ENCODE peak calls at places on chromosomes 4 and X, in six cellular contexts. N is heart right ventricle, Y is vagina, C is mammary epithelial cell, R is heart left ventricle, K is ovary. S is an unnamed sample.

GRCh38 chr4:147693202-147693601 is 9.2 kb upstream of the PRMT9 start:
- DNase-seq in N (no peak), R (no peak), C (no peak), K (no peak), Y (no peak), S (no peak)

GRCh38 chr4:39466747-39467146 is 7.9 kb downstream of the LIAS start:
- DNase-seq in N (no peak), Y (no peak), R (no peak), K (no peak), C (no peak), S (no peak)

GRCh38 chr4:5812506-5813229 is 80.2 kb downstream of the CRMP1 start:
- DNase-seq in N (peak), K (no peak), Y (no peak), C (peak), R (no peak), S (no peak)

GRCh38 chrX:155864655-155865054 is 16.5 kb upstream of the VAMP7 start:
- DNase-seq in C (no peak), Y (no peak), R (no peak), K (no peak), N (no peak), S (no peak)

GRCh38 chr4:135508006-135508714 is 1306.6 kb upstream of the PABPC4L start:
- DNase-seq in K (no peak), N (no peak), R (no peak), C (peak), Y (no peak), S (no peak)

GRCh38 chr4:183610613-183611012 is 48.4 kb downstream of the RWDD4 start:
- DNase-seq in K (no peak), N (no peak), C (no peak), R (no peak), Y (no peak), S (peak)

GRCh38 chr4:56658410-56659003 is 22.6 kb downstream of the HOPX start:
- DNase-seq in R (no peak), C (peak), N (no peak), K (no peak), Y (no peak), S (no peak)

GRCh38 chr4:152853293-152853692 is 73.5 kb downstream of the ARFIP1 start:
- DNase-seq in N (no peak), K (no peak), C (no peak), R (no peak), Y (no peak), S (no peak)

GRCh38 chr4:43251760-43252317 is 359.3 kb downstream of the GRXCR1 start:
- DNase-seq in C (no peak), Y (no peak), N (no peak), K (no peak), R (no peak), S (no peak)

GRCh38 chr4:53507671-53508286 is 83.5 kb downstream of the LNX1 start:
- DNase-seq in Y (no peak), K (no peak), N (peak), R (peak), C (no peak), S (no peak)

GRCh38 chr4:38128478-38129451 is 168.6 kb downstream of the PTTG2 start:
- DNase-seq in C (peak), R (no peak), K (no peak), N (no peak), Y (no peak), S (no peak)

GRCh38 chrX:97016106-97016505 is 132.4 kb downstream of the RPA4 start:
- DNase-seq in C (no peak), K (no peak), Y (no peak), N (no peak), R (no peak), S (no peak)

GRCh38 chr4:81493895-81494490 is 22.3 kb upstream of the RASGEF1B start:
- DNase-seq in R (no peak), K (no peak), N (no peak), Y (no peak), C (no peak), S (no peak)

GRCh38 chr4:4560136-4560535 is 18.3 kb upstream of the STX18 start:
- DNase-seq in N (no peak), C (no peak), Y (no peak), R (no peak), K (no peak), S (no peak)

GRCh38 chr4:38562751-38563198 is 101.2 kb upstream of the KLF3 start:
- DNase-seq in Y (no peak), C (peak), R (no peak), K (no peak), N (peak), S (peak)

GRCh38 chrX:151974336-151975227 is at the start of gene GABRE:
- DNase-seq in C (no peak), R (peak), Y (no peak), N (peak), K (peak), S (peak)

GRCh38 chr4:168830777-168831512 is 179.1 kb downstream of the CBR4 start:
- DNase-seq in K (no peak), Y (no peak), R (no peak), N (no peak), C (no peak), S (no peak)
- H3K4me3 ChIP-seq in K (peak), Y (peak), R (no peak), N (no peak), C (peak), S (no peak)

GRCh38 chr4:156998500-156999174 is 27.0 kb upstream of the PDGFC start:
- DNase-seq in Y (no peak), K (no peak), N (no peak), C (peak), R (no peak), S (no peak)
- H3K27ac ChIP-seq in Y (no peak), K (no peak), N (no peak), C (peak), R (no peak), S (peak)

GRCh38 chrX:140132937-140133336 is 167.6 kb upstream of the CXorf66 start:
- DNase-seq in K (no peak), Y (no peak), R (no peak), N (no peak), C (no peak), S (no peak)
- H3K4me3 ChIP-seq in K (no peak), Y (no peak), R (no peak), N (no peak), C (no peak), S (no peak)

GRCh38 chrX:115560978-115561604 is at the start of gene PLS3:
- DNase-seq in Y (no peak), C (peak), N (peak), R (peak), K (peak), S (peak)
- H3K27ac ChIP-seq in Y (peak), C (peak), N (peak), R (peak), K (peak), S (peak)

DNA sequence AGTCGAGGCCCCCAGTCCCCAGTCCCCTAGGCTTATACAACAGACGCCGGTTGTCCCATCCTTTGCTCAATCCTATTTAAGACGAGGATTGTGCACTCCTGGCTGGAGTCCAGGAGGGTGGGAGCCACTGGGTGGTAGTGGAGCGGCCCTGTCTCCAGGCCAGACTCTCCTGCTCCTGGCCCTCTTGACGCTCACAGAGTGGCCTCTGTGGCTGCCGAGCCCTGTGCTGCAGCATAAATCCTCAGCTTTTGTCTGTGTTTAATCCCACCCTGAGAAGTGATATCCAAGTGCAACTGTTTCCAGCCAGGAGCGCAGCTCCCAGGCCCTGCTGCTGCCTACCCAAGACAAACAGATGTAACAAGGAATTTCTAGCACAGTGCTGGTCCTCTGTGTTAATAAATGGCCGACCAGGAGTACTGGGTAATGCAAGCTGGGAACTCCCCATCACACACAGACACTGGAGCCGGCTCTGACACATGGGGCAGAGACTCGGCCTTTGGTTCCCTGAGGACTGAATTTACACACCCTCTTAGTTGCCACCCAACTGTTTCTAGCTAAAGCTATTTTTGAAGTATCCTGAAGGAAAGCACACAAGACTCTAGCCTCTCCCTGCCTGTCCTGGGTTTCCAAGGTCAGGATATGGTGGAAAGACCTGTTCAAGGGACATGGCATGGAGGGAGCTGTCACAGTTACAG is 85.3 kb downstream of the GATB start:
- DNase-seq in K (peak), C (peak), R (no peak), Y (no peak), N (no peak), S (no peak)
- H3K4me3 ChIP-seq in K (no peak), C (no peak), R (no peak), Y (no peak), N (no peak), S (no peak)

GRCh38 chrX:13415551-13415950 is 95.7 kb upstream of the ATXN3L start:
- DNase-seq in K (no peak), R (no peak), Y (no peak), C (no peak), N (no peak), S (no peak)

GRCh38 chrX:13418126-13419091 is 98.6 kb upstream of the ATXN3L start:
- DNase-seq in N (no peak), C (peak), Y (no peak), K (no peak), R (no peak), S (no peak)

GRCh38 chrX:13419918-13420317 is 100.1 kb upstream of the ATXN3L start:
- DNase-seq in K (no peak), Y (no peak), C (no peak), R (no peak), N (no peak), S (no peak)

GRCh38 chrX:13420545-13421183 is 100.8 kb upstream of the ATXN3L start:
- DNase-seq in N (no peak), Y (no peak), K (no peak), C (peak), R (no peak), S (no peak)

GRCh38 chrX:13419276-13419675 is 99.4 kb upstream of the ATXN3L start:
- DNase-seq in R (no peak), K (no peak), N (no peak), C (no peak), Y (no peak), S (no peak)
- H3K27ac ChIP-seq in R (no peak), K (no peak), N (no peak), C (peak), Y (no peak), S (no peak)

DNA sequence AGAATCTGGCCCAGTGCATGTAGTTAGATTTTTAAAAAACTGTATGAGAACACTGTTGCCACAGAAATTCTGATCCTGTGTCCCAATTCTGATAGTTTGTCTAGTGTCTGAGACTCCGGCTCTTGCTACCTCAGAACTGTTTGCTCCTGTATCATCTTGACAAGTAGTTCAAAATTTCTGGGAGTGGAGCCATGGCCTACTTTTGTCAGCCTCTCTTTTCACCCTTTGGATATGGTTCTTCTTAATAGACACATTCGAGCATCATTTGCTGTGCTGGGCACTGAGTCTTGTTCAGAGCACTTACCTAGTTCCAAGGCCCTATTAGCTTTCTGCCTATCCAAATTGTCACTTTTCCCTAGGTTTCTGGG is 46.9 kb downstream of the ATP10D start:
- DNase-seq in K (no peak), R (no peak), N (no peak), Y (no peak), C (no peak), S (no peak)
- H3K4me3 ChIP-seq in K (no peak), R (no peak), N (no peak), Y (no peak), C (no peak), S (no peak)

S was measured in lung.